ENCODE peak calls at places on chromosomes 1 and 21, in six cellular contexts. A, Q, W, V, J and Z are unnamed samples.

GRCh38 chr1:101410048-101410878 is 173.4 kb downstream of the S1PR1 start:
- DNase-seq in A (no peak), Q (no peak), W (no peak), V (no peak), J (no peak), Z (no peak)

GRCh38 chr1:64745181-64745985 is 508 bp downstream of the RAVER2 start:
- DNase-seq in A (peak), Q (no peak), W (peak), V (peak), J (peak), Z (peak)

GRCh38 chr1:27427329-27427728 is 34.9 kb downstream of the GPR3 start:
- DNase-seq in A (no peak), Q (no peak), W (no peak), V (no peak), J (no peak), Z (no peak)

GRCh38 chr1:246306415-246307037 is 200.6 kb downstream of the SMYD3 start:
- DNase-seq in A (peak), Q (no peak), W (no peak), V (peak), J (no peak), Z (no peak)

GRCh38 chr1:171613282-171613681 is 8.8 kb upstream of the MYOCOS start:
- DNase-seq in A (no peak), Q (no peak), W (peak), V (no peak), J (no peak), Z (no peak)

GRCh38 chr1:205576805-205577761 is 54.7 kb downstream of the ELK4 start:
- DNase-seq in A (no peak), Q (no peak), W (no peak), V (peak), J (no peak), Z (no peak)

GRCh38 chr1:28982198-28982597 is 67.8 kb downstream of the EPB41 start:
- DNase-seq in A (no peak), Q (no peak), W (no peak), V (no peak), J (no peak), Z (no peak)

GRCh38 chr1:204826970-204827369 is 43.7 kb upstream of the NFASC start:
- DNase-seq in A (peak), Q (no peak), W (no peak), V (peak), J (no peak), Z (no peak)

GRCh38 chr1:25676488-25676887 is 59.9 kb downstream of the MAN1C1 start:
- DNase-seq in A (no peak), Q (no peak), W (peak), V (no peak), J (no peak), Z (peak)

GRCh38 chr21:31630062-31630711 is 29.3 kb upstream of the SOD1 start:
- DNase-seq in A (no peak), Q (no peak), W (no peak), V (peak), J (no peak), Z (no peak)

GRCh38 chr1:111851552-111851951 is 95.9 kb downstream of the DDX20 start:
- DNase-seq in A (no peak), Q (no peak), W (no peak), V (no peak), J (no peak), Z (no peak)

GRCh38 chr1:204507317-204508105 is 8.7 kb upstream of the MDM4 start:
- DNase-seq in A (peak), Q (no peak), W (no peak), V (peak), J (no peak), Z (no peak)

GRCh38 chr1:220378571-220379302 is 106.5 kb upstream of the RAB3GAP2 start:
- DNase-seq in A (no peak), Q (no peak), W (no peak), V (no peak), J (no peak), Z (no peak)

GRCh38 chr1:18365099-18365705 is 115.5 kb upstream of the KLHDC7A start:
- DNase-seq in A (no peak), Q (no peak), W (peak), V (no peak), J (no peak), Z (no peak)

GRCh38 chr1:235485558-235485957 is 18.7 kb downstream of the B3GALNT2 start:
- DNase-seq in A (no peak), Q (no peak), W (no peak), V (no peak), J (no peak), Z (no peak)

GRCh38 chr1:115277276-115277675 is 60.8 kb downstream of the NGF start:
- DNase-seq in A (no peak), Q (no peak), W (no peak), V (peak), J (no peak), Z (no peak)

GRCh38 chr1:227920426-227920825 is 27.3 kb downstream of the WNT9A start:
- DNase-seq in A (no peak), Q (no peak), W (no peak), V (no peak), J (no peak), Z (peak)

GRCh38 chr1:157937743-157938142 is 55.7 kb upstream of the KIRREL1 start:
- DNase-seq in A (no peak), Q (no peak), W (no peak), V (no peak), J (no peak), Z (no peak)

GRCh38 chr1:206590025-206590834 is 22.0 kb downstream of the EIF2D start:
- DNase-seq in A (no peak), Q (peak), W (no peak), V (no peak), J (no peak), Z (no peak)

GRCh38 chr1:64934115-64934880 is 32.1 kb downstream of the JAK1 start:
- DNase-seq in A (no peak), Q (no peak), W (no peak), V (peak), J (peak), Z (no peak)

GRCh38 chr1:178625695-178626094 is 99.3 kb upstream of the RALGPS2 start:
- DNase-seq in A (no peak), Q (no peak), W (no peak), V (no peak), J (no peak), Z (no peak)

GRCh38 chr1:1347663-1348419 is 1.4 kb downstream of the DVL1 start:
- DNase-seq in A (no peak), Q (no peak), W (no peak), V (peak), J (no peak), Z (no peak)

GRCh38 chr1:6686294-6686693 is 15.3 kb downstream of the DNAJC11 start:
- DNase-seq in A (no peak), Q (no peak), W (no peak), V (no peak), J (peak), Z (no peak)

GRCh38 chr1:53366901-53367502 is 39.1 kb upstream of the LRP8 start:
- DNase-seq in A (no peak), Q (no peak), W (peak), V (no peak), J (no peak), Z (no peak)

GRCh38 chr1:178693368-178693767 is 31.7 kb upstream of the RALGPS2 start:
- DNase-seq in A (no peak), Q (no peak), W (no peak), V (peak), J (no peak), Z (no peak)

GRCh38 chr21:45910548-45911221 is 70.9 kb upstream of the COL6A1 start:
- DNase-seq in A (no peak), Q (no peak), W (no peak), V (no peak), J (no peak), Z (peak)

GRCh38 chr1:108570128-108570527 is 10.2 kb downstream of the EEIG2 start:
- DNase-seq in A (peak), Q (no peak), W (no peak), V (peak), J (no peak), Z (no peak)

GRCh38 chr1:167291539-167292195 is 71.0 kb downstream of the POU2F1 start:
- DNase-seq in A (no peak), Q (no peak), W (no peak), V (no peak), J (no peak), Z (no peak)

GRCh38 chr1:167714851-167715652 is 6.7 kb upstream of the MPZL1 start:
- DNase-seq in A (peak), Q (peak), W (peak), V (peak), J (peak), Z (peak)

GRCh38 chr1:4411862-4412261 is 242.5 kb upstream of the AJAP1 start:
- DNase-seq in A (no peak), Q (no peak), W (no peak), V (no peak), J (no peak), Z (no peak)